ENCODE peak calls at places on chromosomes 1 and 21, in six cellular contexts. X is astrocyte of the spinal cord, E is GM12864, K is OCI-LY7, Q is epithelial cell of esophagus, Y is pancreas. F is an unnamed sample.

GRCh38 chr1:72326494-72326893 is 44.2 kb upstream of the NEGR1 start:
- DNase-seq in X (no peak), E (no peak), K (no peak), Q (no peak), Y (no peak), F (no peak)

GRCh38 chr1:27581823-27582243 is 22.1 kb downstream of the AHDC1 start:
- DNase-seq in X (no peak), E (no peak), K (no peak), Q (no peak), Y (no peak), F (no peak)

GRCh38 chr1:159823401-159823800 is 3.3 kb upstream of the SLAMF8 start:
- DNase-seq in X (no peak), E (no peak), K (no peak), Q (no peak), Y (no peak), F (no peak)

GRCh38 chr1:175220853-175221547 is 28.4 kb upstream of the KIAA0040 start:
- DNase-seq in X (no peak), E (no peak), K (no peak), Q (peak; percentile 24), Y (no peak), F (no peak)

GRCh38 chr1:107493111-107493716 is 352.4 kb downstream of the NTNG1 start:
- DNase-seq in X (no peak), E (no peak), K (no peak), Q (no peak), Y (no peak), F (no peak)

GRCh38 chr1:14441302-14441741 is 157.2 kb upstream of the KAZN start:
- DNase-seq in X (peak; percentile 80), E (no peak), K (no peak), Q (no peak), Y (no peak), F (no peak)

GRCh38 chr21:14706712-14707111 is 160.6 kb upstream of the SAMSN1 start:
- DNase-seq in X (no peak), E (no peak), K (no peak), Q (no peak), Y (no peak), F (no peak)

GRCh38 chr1:208183977-208184901 is 59.9 kb downstream of the PLXNA2 start:
- DNase-seq in X (peak; percentile 59), E (no peak), K (no peak), Q (peak; percentile 100), Y (no peak), F (peak; percentile 70)

GRCh38 chr1:208506812-208507211 is 262.6 kb upstream of the PLXNA2 start:
- DNase-seq in X (no peak), E (no peak), K (no peak), Q (no peak), Y (no peak), F (no peak)

GRCh38 chr1:7334475-7335035 is 436.5 kb upstream of the VAMP3 start:
- DNase-seq in X (peak; percentile 29), E (no peak), K (no peak), Q (peak; percentile 92), Y (no peak), F (no peak)

GRCh38 chr1:36613721-36614120 is 131.0 kb upstream of the CSF3R start:
- DNase-seq in X (no peak), E (no peak), K (no peak), Q (no peak), Y (no peak), F (no peak)

GRCh38 chr1:36612121-36612520 is 129.4 kb upstream of the CSF3R start:
- DNase-seq in X (no peak), E (no peak), K (no peak), Q (no peak), Y (no peak), F (no peak)

GRCh38 chr1:36609241-36610027 is 126.7 kb upstream of the CSF3R start:
- DNase-seq in X (peak; percentile 5), E (peak; percentile 4), K (peak; percentile 76), Q (peak; percentile 60), Y (no peak), F (peak; percentile 74)

GRCh38 chr1:36614571-36614970 is 131.9 kb upstream of the CSF3R start:
- DNase-seq in X (no peak), E (no peak), K (no peak), Q (no peak), Y (no peak), F (no peak)

DNA sequence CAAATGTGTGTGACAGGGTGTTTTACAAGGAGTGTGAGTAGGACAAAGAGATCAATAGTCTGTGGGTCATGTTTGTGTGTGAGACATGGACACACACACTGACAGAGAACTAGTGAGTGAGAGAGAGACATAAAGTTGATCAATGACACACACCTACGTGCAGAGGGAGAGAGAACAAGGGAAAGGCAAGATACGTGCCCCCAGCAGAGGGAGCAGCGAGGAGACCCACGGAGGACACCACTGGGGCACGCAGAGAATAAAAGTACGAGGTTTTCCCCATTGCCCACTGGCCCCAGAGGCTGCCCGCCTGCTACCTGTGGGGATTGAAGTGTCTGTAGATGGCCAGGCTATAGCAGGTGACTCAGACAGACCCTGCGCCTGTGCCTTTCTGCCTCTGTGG is 130.2 kb upstream of the CSF3R start:
- DNase-seq in X (no peak), E (no peak), K (no peak), Q (no peak), Y (no peak), F (no peak)
- TF ChIP-seq CTCF in X (no peak), E (no peak), K (peak; percentile 25), Q (no peak), Y (no peak), F (peak; percentile 21)

GRCh38 chr1:15975358-15975804 is 520 bp downstream of the ZBTB17 start:
- DNase-seq in X (peak; percentile 36), E (no peak), K (peak; percentile 83), Q (peak; percentile 56), Y (no peak), F (peak; percentile 76)

GRCh38 chr1:15972409-15972808 is 3.5 kb downstream of the ZBTB17 start:
- DNase-seq in X (no peak), E (no peak), K (no peak), Q (no peak), Y (no peak), F (no peak)

GRCh38 chr1:15973772-15974171 is 2.1 kb downstream of the ZBTB17 start:
- DNase-seq in X (no peak), E (no peak), K (no peak), Q (no peak), Y (no peak), F (no peak)

GRCh38 chr1:15974855-15975254 is 1.0 kb downstream of the ZBTB17 start:
- DNase-seq in X (no peak), E (peak; percentile 60), K (peak; percentile 43), Q (peak; percentile 39), Y (no peak), F (peak; percentile 6)

GRCh38 chr1:15975805-15976680 is at the start of gene ZBTB17:
- DNase-seq in X (peak; percentile 91), E (peak; percentile 84), K (peak; percentile 98), Q (peak; percentile 93), Y (peak; percentile 99), F (peak; percentile 93)
- TF ChIP-seq CTCF in X (no peak), E (no peak), K (peak; percentile 7), Q (no peak), Y (no peak), F (no peak)

GRCh38 chr1:3498246-3498930 is 43.9 kb downstream of the ARHGEF16 start:
- DNase-seq in X (no peak), E (no peak), K (no peak), Q (no peak), Y (peak; percentile 66), F (no peak)
- TF ChIP-seq CTCF in X (no peak), E (no peak), K (no peak), Q (no peak), Y (no peak), F (no peak)

GRCh38 chr1:25349606-25350005 is 11.5 kb downstream of the TMEM50A start:
- DNase-seq in X (no peak), E (no peak), K (no peak), Q (no peak), Y (no peak), F (no peak)
- TF ChIP-seq CTCF in X (no peak), E (no peak), K (no peak), Q (no peak), Y (no peak), F (no peak)